ENCODE peak calls at places on chromosomes 11 and 22, in seven cellular contexts. One of them, this sample, is unnamed.

GRCh38 chr22:46846154-46846831 is 83.8 kb downstream of the TBC1D22A start:
- DNase-seq in choroid plexus epithelial cell: no peak
- DNase-seq in Peyer's patch: peak
- DNase-seq in GM12865: no peak
- DNase-seq in cardiac muscle cell: no peak
- DNase-seq in upper lobe of right lung: no peak
- DNase-seq in cardiac fibroblast: no peak
- DNase-seq in this sample: no peak

GRCh38 chr11:130945945-130946344 is 29.7 kb upstream of the SNX19 start:
- DNase-seq in Peyer's patch: no peak
- DNase-seq in upper lobe of right lung: no peak
- DNase-seq in choroid plexus epithelial cell: peak
- DNase-seq in GM12865: no peak
- DNase-seq in cardiac fibroblast: peak
- DNase-seq in cardiac muscle cell: no peak
- DNase-seq in this sample: no peak

GRCh38 chr11:119148855-119149370 is at the start of gene ABCG4:
- DNase-seq in Peyer's patch: no peak
- DNase-seq in GM12865: no peak
- DNase-seq in upper lobe of right lung: no peak
- DNase-seq in cardiac muscle cell: peak
- DNase-seq in cardiac fibroblast: peak
- DNase-seq in choroid plexus epithelial cell: peak
- DNase-seq in this sample: no peak

GRCh38 chr11:62579252-62579651 is 5.6 kb upstream of the EEF1G start:
- DNase-seq in upper lobe of right lung: no peak
- DNase-seq in Peyer's patch: no peak
- DNase-seq in choroid plexus epithelial cell: no peak
- DNase-seq in cardiac muscle cell: no peak
- DNase-seq in GM12865: no peak
- DNase-seq in cardiac fibroblast: no peak
- DNase-seq in this sample: no peak

GRCh38 chr11:86722041-86722440 is 49.6 kb upstream of the ME3 start:
- DNase-seq in upper lobe of right lung: no peak
- DNase-seq in cardiac fibroblast: peak
- DNase-seq in Peyer's patch: no peak
- DNase-seq in cardiac muscle cell: no peak
- DNase-seq in choroid plexus epithelial cell: peak
- DNase-seq in GM12865: no peak
- DNase-seq in this sample: no peak

GRCh38 chr11:12390687-12391110 is 13.3 kb downstream of the PARVA start:
- DNase-seq in choroid plexus epithelial cell: no peak
- DNase-seq in cardiac fibroblast: no peak
- DNase-seq in upper lobe of right lung: no peak
- DNase-seq in cardiac muscle cell: peak
- DNase-seq in Peyer's patch: no peak
- DNase-seq in GM12865: no peak
- DNase-seq in this sample: no peak

GRCh38 chr11:73317373-73317772 is 9.3 kb downstream of the ARHGEF17 start:
- DNase-seq in cardiac fibroblast: peak
- DNase-seq in cardiac muscle cell: no peak
- DNase-seq in upper lobe of right lung: peak
- DNase-seq in GM12865: no peak
- DNase-seq in choroid plexus epithelial cell: no peak
- DNase-seq in Peyer's patch: no peak
- DNase-seq in this sample: no peak

GRCh38 chr11:2701230-2701629 is 1.4 kb upstream of the KCNQ1OT1 start:
- DNase-seq in Peyer's patch: peak
- DNase-seq in choroid plexus epithelial cell: no peak
- DNase-seq in cardiac fibroblast: no peak
- DNase-seq in GM12865: no peak
- DNase-seq in upper lobe of right lung: no peak
- DNase-seq in cardiac muscle cell: no peak
- DNase-seq in this sample: no peak

GRCh38 chr11:12285811-12286222 is 91.6 kb upstream of the PARVA start:
- DNase-seq in upper lobe of right lung: no peak
- DNase-seq in cardiac muscle cell: no peak
- DNase-seq in GM12865: no peak
- DNase-seq in cardiac fibroblast: no peak
- DNase-seq in choroid plexus epithelial cell: peak
- DNase-seq in Peyer's patch: no peak
- DNase-seq in this sample: no peak

GRCh38 chr11:8338138-8338537 is 74.5 kb upstream of the LMO1 start:
- DNase-seq in upper lobe of right lung: peak
- DNase-seq in Peyer's patch: peak
- DNase-seq in cardiac muscle cell: peak
- DNase-seq in GM12865: peak
- DNase-seq in choroid plexus epithelial cell: peak
- DNase-seq in cardiac fibroblast: peak
- DNase-seq in this sample: no peak

GRCh38 chr11:130671801-130672700 is 223.6 kb downstream of the ADAMTS15 start:
- DNase-seq in GM12865: no peak
- DNase-seq in upper lobe of right lung: no peak
- DNase-seq in cardiac muscle cell: peak
- DNase-seq in cardiac fibroblast: peak
- DNase-seq in Peyer's patch: peak
- DNase-seq in choroid plexus epithelial cell: peak
- DNase-seq in this sample: no peak

GRCh38 chr11:2591805-2592204 is 108.0 kb downstream of the KCNQ1OT1 start:
- DNase-seq in upper lobe of right lung: no peak
- DNase-seq in cardiac muscle cell: no peak
- DNase-seq in GM12865: no peak
- DNase-seq in cardiac fibroblast: no peak
- DNase-seq in Peyer's patch: peak
- DNase-seq in choroid plexus epithelial cell: no peak
- DNase-seq in this sample: no peak

GRCh38 chr11:93974759-93975158 is 46.4 kb upstream of the HEPHL1 start:
- DNase-seq in GM12865: no peak
- DNase-seq in choroid plexus epithelial cell: no peak
- DNase-seq in Peyer's patch: no peak
- DNase-seq in upper lobe of right lung: no peak
- DNase-seq in cardiac fibroblast: no peak
- DNase-seq in cardiac muscle cell: no peak
- DNase-seq in this sample: no peak

GRCh38 chr11:97078443-97078842 is 688.6 kb downstream of the JRKL start:
- DNase-seq in cardiac muscle cell: no peak
- DNase-seq in Peyer's patch: no peak
- DNase-seq in choroid plexus epithelial cell: no peak
- DNase-seq in upper lobe of right lung: no peak
- DNase-seq in GM12865: no peak
- DNase-seq in cardiac fibroblast: no peak
- DNase-seq in this sample: no peak

GRCh38 chr22:39716534-39716933 is 146.0 kb downstream of the CACNA1I start:
- DNase-seq in cardiac muscle cell: no peak
- DNase-seq in Peyer's patch: no peak
- DNase-seq in cardiac fibroblast: no peak
- DNase-seq in choroid plexus epithelial cell: no peak
- DNase-seq in GM12865: no peak
- DNase-seq in upper lobe of right lung: no peak
- DNase-seq in this sample: no peak

GRCh38 chr11:9002920-9003572 is 755 bp downstream of the NRIP3 start:
- DNase-seq in choroid plexus epithelial cell: no peak
- DNase-seq in GM12865: no peak
- DNase-seq in cardiac muscle cell: no peak
- DNase-seq in cardiac fibroblast: no peak
- DNase-seq in Peyer's patch: no peak
- DNase-seq in upper lobe of right lung: no peak
- DNase-seq in this sample: no peak

GRCh38 chr11:58286249-58286648 is 18.2 kb upstream of the OR10W1 start:
- DNase-seq in cardiac muscle cell: peak
- DNase-seq in Peyer's patch: peak
- DNase-seq in choroid plexus epithelial cell: peak
- DNase-seq in cardiac fibroblast: peak
- DNase-seq in GM12865: peak
- DNase-seq in upper lobe of right lung: no peak
- DNase-seq in this sample: peak

GRCh38 chr11:534592-535518 is 521 bp downstream of the HRAS start:
- DNase-seq in upper lobe of right lung: peak
- DNase-seq in GM12865: peak
- DNase-seq in cardiac fibroblast: peak
- DNase-seq in choroid plexus epithelial cell: no peak
- DNase-seq in cardiac muscle cell: peak
- DNase-seq in Peyer's patch: peak
- DNase-seq in this sample: peak
- TF ChIP-seq CTCF in upper lobe of right lung: no peak
- TF ChIP-seq CTCF in GM12865: no peak
- TF ChIP-seq CTCF in cardiac fibroblast: no peak
- TF ChIP-seq CTCF in choroid plexus epithelial cell: no peak
- TF ChIP-seq CTCF in cardiac muscle cell: no peak
- TF ChIP-seq CTCF in Peyer's patch: no peak
- TF ChIP-seq CTCF in this sample: peak

GRCh38 chr11:68409748-68410344 is 50.7 kb upstream of the PPP6R3 start:
- DNase-seq in cardiac fibroblast: no peak
- DNase-seq in Peyer's patch: no peak
- DNase-seq in cardiac muscle cell: no peak
- DNase-seq in choroid plexus epithelial cell: no peak
- DNase-seq in upper lobe of right lung: no peak
- DNase-seq in GM12865: no peak
- DNase-seq in this sample: no peak

GRCh38 chr11:68413591-68413999 is 47.0 kb upstream of the PPP6R3 start:
- DNase-seq in choroid plexus epithelial cell: no peak
- DNase-seq in GM12865: no peak
- DNase-seq in Peyer's patch: no peak
- DNase-seq in cardiac muscle cell: no peak
- DNase-seq in upper lobe of right lung: no peak
- DNase-seq in cardiac fibroblast: no peak
- DNase-seq in this sample: no peak

GRCh38 chr11:68408512-68408911 is 52.0 kb upstream of the PPP6R3 start:
- DNase-seq in upper lobe of right lung: no peak
- DNase-seq in GM12865: no peak
- DNase-seq in cardiac muscle cell: no peak
- DNase-seq in Peyer's patch: no peak
- DNase-seq in cardiac fibroblast: no peak
- DNase-seq in choroid plexus epithelial cell: no peak
- DNase-seq in this sample: no peak

GRCh38 chr11:68412593-68413475 is 47.7 kb upstream of the PPP6R3 start:
- DNase-seq in upper lobe of right lung: no peak
- DNase-seq in Peyer's patch: peak
- DNase-seq in cardiac muscle cell: no peak
- DNase-seq in choroid plexus epithelial cell: no peak
- DNase-seq in GM12865: peak
- DNase-seq in cardiac fibroblast: peak
- DNase-seq in this sample: no peak

GRCh38 chr11:68411501-68411991 is 49.0 kb upstream of the PPP6R3 start:
- DNase-seq in cardiac muscle cell: no peak
- DNase-seq in upper lobe of right lung: peak
- DNase-seq in choroid plexus epithelial cell: no peak
- DNase-seq in Peyer's patch: peak
- DNase-seq in cardiac fibroblast: no peak
- DNase-seq in GM12865: no peak
- DNase-seq in this sample: no peak
- TF ChIP-seq CTCF in cardiac muscle cell: no peak
- TF ChIP-seq CTCF in upper lobe of right lung: no peak
- TF ChIP-seq CTCF in choroid plexus epithelial cell: no peak
- TF ChIP-seq CTCF in Peyer's patch: no peak
- TF ChIP-seq CTCF in cardiac fibroblast: no peak
- TF ChIP-seq CTCF in GM12865: no peak
- TF ChIP-seq CTCF in this sample: no peak

GRCh38 chr22:42515896-42516295 is 3.7 kb downstream of the RRP7A start:
- DNase-seq in cardiac fibroblast: no peak
- DNase-seq in Peyer's patch: no peak
- DNase-seq in choroid plexus epithelial cell: no peak
- DNase-seq in upper lobe of right lung: no peak
- DNase-seq in cardiac muscle cell: no peak
- DNase-seq in GM12865: no peak
- DNase-seq in this sample: no peak

GRCh38 chr22:42522546-42522945 is 3.0 kb upstream of the RRP7A start:
- DNase-seq in Peyer's patch: no peak
- DNase-seq in upper lobe of right lung: no peak
- DNase-seq in cardiac fibroblast: no peak
- DNase-seq in cardiac muscle cell: no peak
- DNase-seq in choroid plexus epithelial cell: no peak
- DNase-seq in GM12865: no peak
- DNase-seq in this sample: no peak

GRCh38 chr22:42520663-42521546 is 1.3 kb upstream of the RRP7A start:
- DNase-seq in upper lobe of right lung: no peak
- DNase-seq in Peyer's patch: no peak
- DNase-seq in cardiac fibroblast: peak
- DNase-seq in choroid plexus epithelial cell: no peak
- DNase-seq in GM12865: no peak
- DNase-seq in cardiac muscle cell: no peak
- DNase-seq in this sample: no peak

DNA sequence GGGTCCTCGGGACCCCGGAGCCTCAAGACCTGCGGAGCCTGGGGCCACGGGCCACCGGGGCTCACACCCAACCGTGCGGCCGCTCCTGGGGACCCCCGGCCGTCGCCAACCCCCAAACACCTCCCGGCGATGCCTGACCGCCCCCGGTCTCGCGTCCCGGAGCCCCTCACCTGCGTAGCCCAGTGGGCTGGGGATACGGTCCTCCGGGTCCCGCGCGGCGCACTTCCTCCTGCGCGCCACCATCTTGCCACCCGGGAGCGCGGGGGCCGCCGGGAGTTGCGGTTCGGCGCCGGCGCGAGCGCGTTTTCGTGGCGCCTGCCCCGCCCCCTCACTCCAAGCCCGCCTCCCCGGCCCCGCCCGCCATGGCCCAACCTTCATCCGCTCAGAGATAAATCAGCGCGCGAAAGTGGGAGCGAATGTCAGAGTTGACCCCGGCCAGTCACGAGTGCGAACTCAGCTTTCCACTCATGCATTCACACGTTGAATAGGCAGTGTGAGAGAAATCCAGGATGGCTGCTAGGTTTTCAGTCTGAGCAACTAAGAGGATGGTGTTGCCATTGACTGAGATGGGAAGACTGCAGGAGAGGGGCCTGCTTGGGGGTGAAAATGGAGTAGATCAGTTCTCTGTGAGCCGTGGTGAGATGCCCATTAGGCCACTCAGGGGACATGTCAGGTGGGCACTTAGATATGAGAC is at the start of gene RRP7A:
- DNase-seq in cardiac fibroblast: peak
- DNase-seq in choroid plexus epithelial cell: peak
- DNase-seq in cardiac muscle cell: peak
- DNase-seq in Peyer's patch: peak
- DNase-seq in GM12865: peak
- DNase-seq in upper lobe of right lung: peak
- DNase-seq in this sample: peak
- TF ChIP-seq CTCF in cardiac fibroblast: no peak
- TF ChIP-seq CTCF in choroid plexus epithelial cell: no peak
- TF ChIP-seq CTCF in cardiac muscle cell: no peak
- TF ChIP-seq CTCF in Peyer's patch: no peak
- TF ChIP-seq CTCF in GM12865: no peak
- TF ChIP-seq CTCF in upper lobe of right lung: no peak
- TF ChIP-seq CTCF in this sample: no peak

GRCh38 chr11:30960387-30960992 is 374.3 kb upstream of the MPPED2 start:
- DNase-seq in cardiac fibroblast: peak
- DNase-seq in upper lobe of right lung: no peak
- DNase-seq in GM12865: peak
- DNase-seq in Peyer's patch: no peak
- DNase-seq in cardiac muscle cell: peak
- DNase-seq in choroid plexus epithelial cell: peak
- DNase-seq in this sample: peak
- TF ChIP-seq CTCF in cardiac fibroblast: peak
- TF ChIP-seq CTCF in upper lobe of right lung: peak
- TF ChIP-seq CTCF in GM12865: peak
- TF ChIP-seq CTCF in Peyer's patch: peak
- TF ChIP-seq CTCF in cardiac muscle cell: peak
- TF ChIP-seq CTCF in choroid plexus epithelial cell: peak
- TF ChIP-seq CTCF in this sample: peak

GRCh38 chr22:50202130-50202671 is 1.4 kb downstream of the SELENOO start:
- DNase-seq in Peyer's patch: no peak
- DNase-seq in upper lobe of right lung: no peak
- DNase-seq in choroid plexus epithelial cell: no peak
- DNase-seq in cardiac muscle cell: peak
- DNase-seq in cardiac fibroblast: no peak
- DNase-seq in GM12865: no peak
- DNase-seq in this sample: no peak
- TF ChIP-seq CTCF in Peyer's patch: no peak
- TF ChIP-seq CTCF in upper lobe of right lung: no peak
- TF ChIP-seq CTCF in choroid plexus epithelial cell: no peak
- TF ChIP-seq CTCF in cardiac muscle cell: no peak
- TF ChIP-seq CTCF in cardiac fibroblast: no peak
- TF ChIP-seq CTCF in GM12865: no peak
- TF ChIP-seq CTCF in this sample: no peak

GRCh38 chr11:95155385-95155784 is 65.7 kb downstream of the ENDOD1 start:
- DNase-seq in GM12865: no peak
- DNase-seq in upper lobe of right lung: no peak
- DNase-seq in cardiac fibroblast: no peak
- DNase-seq in Peyer's patch: no peak
- DNase-seq in cardiac muscle cell: no peak
- DNase-seq in choroid plexus epithelial cell: no peak
- DNase-seq in this sample: no peak
- TF ChIP-seq CTCF in GM12865: no peak
- TF ChIP-seq CTCF in upper lobe of right lung: no peak
- TF ChIP-seq CTCF in cardiac fibroblast: no peak
- TF ChIP-seq CTCF in Peyer's patch: no peak
- TF ChIP-seq CTCF in cardiac muscle cell: no peak
- TF ChIP-seq CTCF in choroid plexus epithelial cell: no peak
- TF ChIP-seq CTCF in this sample: no peak

This sample was measured in MM.1S.